ENCODE peak calls at places on chromosomes 12 and 14, in nine cellular contexts. O is amniotic epithelial cell; Y is HFF-Myc; K is cardiac fibroblast; N is neural crest cell; G is stimulated activated CD4-positive, alpha-beta T cell treated with anti-CD3 and anti-CD28 coated beads, Interleukin-1b, Interleukin-23, amount 100 ng/mL, for 24 hours; Z is left cardiac atrium; A is choroid plexus epithelial cell; R is NCI-H510A treated with DMSO at 0.1 percent for 48 hours. Q is an unnamed sample.

GRCh38 chr12:119423285-119423684 is 88.8 kb downstream of the CCDC60 start:
- DNase-seq in N (no peak), G (no peak), Y (no peak), O (no peak), K (no peak), R (no peak), Z (no peak), A (no peak), Q (no peak)

GRCh38 chr12:49877066-49877465 is 26.6 kb downstream of the FAIM2 start:
- DNase-seq in O (no peak), K (no peak), Z (no peak), R (no peak), N (no peak), A (no peak), G (no peak), Y (no peak), Q (no peak)

GRCh38 chr14:37466623-37467088 is 128.4 kb downstream of the FOXA1 start:
- DNase-seq in N (no peak), Y (no peak), A (peak; percentile 30), K (no peak), R (no peak), Z (no peak), O (peak; percentile 12), G (no peak), Q (no peak)

GRCh38 chr12:107610030-107610859 is 75.4 kb upstream of the PWP1 start:
- DNase-seq in G (no peak), Y (no peak), Z (no peak), N (peak; percentile 46), O (peak; percentile 36), A (peak; percentile 77), K (peak; percentile 56), R (peak; percentile 22), Q (no peak)

GRCh38 chr12:132477009-132477702 is 12.8 kb upstream of the FBRSL1 start:
- DNase-seq in R (no peak), A (no peak), K (no peak), Z (no peak), N (no peak), O (no peak), G (no peak), Y (peak; percentile 2), Q (no peak)

GRCh38 chr12:112595415-112595814 is 176.7 kb downstream of the PTPN11 start:
- DNase-seq in R (no peak), Y (no peak), Z (no peak), N (no peak), A (no peak), O (no peak), K (no peak), G (no peak), Q (no peak)

GRCh38 chr12:55681142-55682077 is 26.3 kb downstream of the ITGA7 start:
- DNase-seq in K (peak; percentile 75), N (peak; percentile 32), G (no peak), Y (peak; percentile 48), O (peak; percentile 19), R (peak; percentile 70), Z (peak; percentile 71), A (peak; percentile 42), Q (no peak)

GRCh38 chr12:48810817-48811453 is 7.4 kb upstream of the CACNB3 start:
- DNase-seq in Z (no peak), K (peak; percentile 83), O (peak; percentile 98), G (no peak), R (no peak), A (peak; percentile 90), Y (peak; percentile 76), N (no peak), Q (no peak)

GRCh38 chr14:97788364-97788763 is 991.2 kb downstream of the VRK1 start:
- DNase-seq in Z (no peak), K (no peak), R (no peak), N (no peak), O (no peak), G (no peak), A (no peak), Y (no peak), Q (no peak)

GRCh38 chr14:50094056-50094455 is 22.3 kb downstream of the VCPKMT start:
- DNase-seq in N (no peak), Z (no peak), A (no peak), Y (no peak), R (no peak), K (no peak), O (no peak), G (no peak), Q (no peak)

GRCh38 chr12:93857917-93858513 is 180.8 kb downstream of the CRADD start:
- DNase-seq in O (no peak), A (peak; percentile 41), R (no peak), Z (no peak), N (no peak), G (no peak), Y (no peak), K (peak; percentile 54), Q (no peak)

GRCh38 chr12:118302053-118302452 is 70.7 kb downstream of the TAOK3 start:
- DNase-seq in R (no peak), A (peak; percentile 50), G (no peak), Y (peak; percentile 20), Z (no peak), N (no peak), K (peak; percentile 45), O (peak; percentile 47), Q (no peak)